ENCODE peak calls at places on chromosome 2, in five cellular contexts. Z is stomach, H is GM12865, P is neural crest cell, Q is left lung. A is an unnamed sample.

GRCh38 chr2:126913329-126913728 is 14.6 kb downstream of the TEX51 start:
- DNase-seq in Z (no peak), H (no peak), P (no peak), Q (no peak), A (no peak)

GRCh38 chr2:72263043-72263780 is 115.5 kb upstream of the CYP26B1 start:
- DNase-seq in Z (no peak), H (no peak), P (no peak), Q (no peak), A (no peak)

GRCh38 chr2:234980476-234981187 is 28.8 kb downstream of the SH3BP4 start:
- DNase-seq in Z (peak), H (no peak), P (no peak), Q (no peak), A (no peak)

GRCh38 chr2:120020554-120020953 is 7.7 kb downstream of the EPB41L5 start:
- DNase-seq in Z (no peak), H (no peak), P (no peak), Q (no peak), A (no peak)

GRCh38 chr2:216698895-216699294 is 3.5 kb upstream of the IGFBP5 start:
- DNase-seq in Z (no peak), H (peak), P (no peak), Q (no peak), A (no peak)

GRCh38 chr2:106107509-106108131 is 86.5 kb downstream of the UXS1 start:
- DNase-seq in Z (no peak), H (peak), P (no peak), Q (no peak), A (no peak)

GRCh38 chr2:60553992-60554648 is 666 bp upstream of the BCL11A start:
- DNase-seq in Z (no peak), H (peak), P (no peak), Q (peak), A (peak)

GRCh38 chr2:58045580-58046334 is 849 bp upstream of the VRK2 start:
- DNase-seq in Z (no peak), H (peak), P (no peak), Q (peak), A (no peak)

GRCh38 chr2:17636989-17637906 is 96.8 kb downstream of the VSNL1 start:
- DNase-seq in Z (no peak), H (no peak), P (no peak), Q (no peak), A (no peak)

GRCh38 chr2:217994776-217995274 is 8.0 kb downstream of the TNS1 start:
- DNase-seq in Z (no peak), H (no peak), P (no peak), Q (no peak), A (no peak)

GRCh38 chr2:7180641-7181370 is 263.6 kb downstream of the RNF144A start:
- DNase-seq in Z (no peak), H (no peak), P (no peak), Q (no peak), A (no peak)

GRCh38 chr2:179793238-179793637 is 68.2 kb downstream of the ZNF385B start:
- DNase-seq in Z (no peak), H (no peak), P (no peak), Q (no peak), A (no peak)

GRCh38 chr2:33531345-33532059 is 55.1 kb downstream of the RASGRP3 start:
- DNase-seq in Z (no peak), H (peak), P (no peak), Q (no peak), A (no peak)

GRCh38 chr2:206981739-206982336 is 42.5 kb downstream of the CPO start:
- DNase-seq in Z (peak), H (peak), P (peak), Q (peak), A (peak)

GRCh38 chr2:70523996-70524965 is 29.3 kb downstream of the TGFA start:
- DNase-seq in Z (peak), H (no peak), P (no peak), Q (peak), A (no peak)

GRCh38 chr2:200966770-200967169 is 3.3 kb upstream of the ORC2 start:
- DNase-seq in Z (no peak), H (peak), P (no peak), Q (no peak), A (no peak)

GRCh38 chr2:29921560-29921915 is at the start of gene ALK:
- DNase-seq in Z (peak), H (peak), P (peak), Q (peak), A (peak)

GRCh38 chr2:151757861-151758260 is 23.6 kb upstream of the NEB start:
- DNase-seq in Z (no peak), H (no peak), P (no peak), Q (no peak), A (no peak)

GRCh38 chr2:83196225-83196624 is 1262.9 kb downstream of the SUCLG1 start:
- DNase-seq in Z (no peak), H (no peak), P (no peak), Q (no peak), A (no peak)

GRCh38 chr2:98764499-98764898 is 33.6 kb upstream of the MGAT4A start:
- DNase-seq in Z (no peak), H (no peak), P (no peak), Q (no peak), A (no peak)

GRCh38 chr2:203936949-203937348 is 386 bp downstream of the ICOS start:
- DNase-seq in Z (no peak), H (no peak), P (no peak), Q (no peak), A (no peak)

GRCh38 chr2:139260052-139260430 is 479.9 kb upstream of the NXPH2 start:
- DNase-seq in Z (no peak), H (no peak), P (no peak), Q (no peak), A (no peak)

GRCh38 chr2:60515751-60516226 is 37.7 kb downstream of the BCL11A start:
- DNase-seq in Z (no peak), H (peak), P (no peak), Q (no peak), A (no peak)

GRCh38 chr2:211944572-211944971 is 594.0 kb downstream of the ERBB4 start:
- DNase-seq in Z (no peak), H (peak), P (no peak), Q (no peak), A (no peak)

GRCh38 chr2:35168351-35168750 is 1187.2 kb upstream of the CRIM1 start:
- DNase-seq in Z (no peak), H (no peak), P (no peak), Q (no peak), A (no peak)

GRCh38 chr2:234961784-234962183 is 10.0 kb downstream of the SH3BP4 start:
- DNase-seq in Z (no peak), H (no peak), P (no peak), Q (no peak), A (no peak)

GRCh38 chr2:208318127-208318526 is 52.1 kb downstream of the PIKFYVE start:
- DNase-seq in Z (no peak), H (no peak), P (no peak), Q (no peak), A (no peak)

GRCh38 chr2:226993171-226993570 is 157.3 kb downstream of the RHBDD1 start:
- DNase-seq in Z (no peak), H (no peak), P (no peak), Q (no peak), A (no peak)

GRCh38 chr2:226991663-226992062 is 155.8 kb downstream of the RHBDD1 start:
- DNase-seq in Z (no peak), H (peak), P (no peak), Q (no peak), A (no peak)

GRCh38 chr2:226995625-226996041 is 159.8 kb downstream of the RHBDD1 start:
- DNase-seq in Z (no peak), H (peak), P (no peak), Q (peak), A (no peak)

GRCh38 chr2:226999676-227000075 is 163.8 kb downstream of the RHBDD1 start:
- DNase-seq in Z (no peak), H (no peak), P (no peak), Q (no peak), A (no peak)

DNA sequence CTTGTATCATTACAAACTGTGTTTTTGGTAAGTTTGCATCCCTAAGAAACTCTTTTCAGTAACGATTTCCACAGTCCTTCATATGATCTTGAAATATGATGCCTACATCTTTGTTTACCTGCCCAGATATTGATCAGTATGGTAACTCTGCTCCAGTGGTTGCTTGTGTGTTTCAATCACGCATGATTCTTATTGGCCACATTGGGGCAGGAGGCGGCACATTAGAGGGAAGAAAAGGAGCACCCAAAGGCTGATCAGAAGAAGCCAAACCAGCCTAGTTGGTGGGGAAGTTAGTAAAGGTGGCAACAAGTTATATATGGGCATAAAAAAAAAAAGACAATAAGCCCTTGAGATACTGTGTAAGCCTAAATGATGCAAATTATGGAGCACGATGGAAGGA is 158.9 kb downstream of the RHBDD1 start:
- DNase-seq in Z (no peak), H (peak), P (no peak), Q (no peak), A (no peak)
- TF ChIP-seq CTCF in Z (no peak), H (peak), P (peak), Q (no peak), A (no peak)

GRCh38 chr2:168510125-168510756 is 54.2 kb downstream of the CERS6 start:
- DNase-seq in Z (no peak), H (no peak), P (no peak), Q (no peak), A (no peak)
- TF ChIP-seq CTCF in Z (no peak), H (no peak), P (no peak), Q (no peak), A (no peak)

GRCh38 chr2:195667974-195668373 is 10.9 kb downstream of the SLC39A10 start:
- DNase-seq in Z (no peak), H (no peak), P (no peak), Q (no peak), A (no peak)
- TF ChIP-seq CTCF in Z (no peak), H (no peak), P (no peak), Q (no peak), A (no peak)

GRCh38 chr2:64832926-64833325 is 156.3 kb upstream of the SLC1A4 start:
- DNase-seq in Z (no peak), H (no peak), P (no peak), Q (no peak), A (no peak)

GRCh38 chr2:64829522-64829921 is 159.7 kb upstream of the SLC1A4 start:
- DNase-seq in Z (no peak), H (no peak), P (no peak), Q (no peak), A (no peak)

GRCh38 chr2:64831977-64832328 is 157.2 kb upstream of the SLC1A4 start:
- DNase-seq in Z (no peak), H (no peak), P (no peak), Q (no peak), A (no peak)

GRCh38 chr2:64826703-64827102 is 162.5 kb upstream of the SLC1A4 start:
- DNase-seq in Z (no peak), H (no peak), P (no peak), Q (no peak), A (no peak)

DNA sequence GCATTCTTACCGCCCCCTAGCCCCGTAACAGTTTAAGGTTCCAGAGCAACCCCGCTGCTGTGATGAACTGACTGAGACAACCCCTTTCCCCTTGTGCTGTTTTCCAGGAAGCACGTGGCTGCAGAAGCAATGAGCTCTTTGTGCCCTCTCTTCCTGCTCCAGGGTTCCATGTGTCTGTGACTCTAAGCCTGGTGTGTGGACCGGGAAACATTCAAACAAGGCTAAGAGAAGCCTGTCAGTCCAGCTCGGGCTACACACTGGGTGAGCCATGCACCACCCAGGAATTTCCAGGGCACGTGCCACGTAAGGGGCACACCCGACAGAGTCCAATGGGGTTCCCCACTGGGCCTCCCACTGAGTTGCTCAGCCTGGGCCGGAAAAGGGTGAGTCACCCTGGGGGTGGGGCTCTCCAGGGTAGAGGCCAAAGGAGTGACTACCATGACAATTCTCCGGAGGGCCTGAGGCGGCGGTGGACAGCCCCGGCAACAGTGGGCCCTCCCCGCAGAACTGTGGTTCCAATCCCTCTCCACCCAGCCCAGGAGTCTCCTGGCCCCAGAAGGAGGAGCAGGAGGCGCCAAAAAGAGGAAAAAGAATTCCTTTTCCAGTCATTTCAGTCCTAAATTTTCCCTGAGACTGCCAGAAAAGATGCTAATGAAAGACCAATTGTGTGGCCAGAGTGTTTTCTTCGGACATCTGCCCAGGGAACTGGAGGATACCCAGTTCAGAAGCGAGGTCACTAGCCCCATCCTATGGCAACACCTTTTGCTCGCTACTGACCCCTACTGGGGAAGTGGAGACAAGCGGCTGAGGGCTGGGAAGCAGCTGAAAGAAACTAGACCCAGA is 157.8 kb upstream of the SLC1A4 start:
- DNase-seq in Z (peak), H (peak), P (peak), Q (peak), A (peak)
- TF ChIP-seq CTCF in Z (peak), H (peak), P (peak), Q (peak), A (peak)

DNA sequence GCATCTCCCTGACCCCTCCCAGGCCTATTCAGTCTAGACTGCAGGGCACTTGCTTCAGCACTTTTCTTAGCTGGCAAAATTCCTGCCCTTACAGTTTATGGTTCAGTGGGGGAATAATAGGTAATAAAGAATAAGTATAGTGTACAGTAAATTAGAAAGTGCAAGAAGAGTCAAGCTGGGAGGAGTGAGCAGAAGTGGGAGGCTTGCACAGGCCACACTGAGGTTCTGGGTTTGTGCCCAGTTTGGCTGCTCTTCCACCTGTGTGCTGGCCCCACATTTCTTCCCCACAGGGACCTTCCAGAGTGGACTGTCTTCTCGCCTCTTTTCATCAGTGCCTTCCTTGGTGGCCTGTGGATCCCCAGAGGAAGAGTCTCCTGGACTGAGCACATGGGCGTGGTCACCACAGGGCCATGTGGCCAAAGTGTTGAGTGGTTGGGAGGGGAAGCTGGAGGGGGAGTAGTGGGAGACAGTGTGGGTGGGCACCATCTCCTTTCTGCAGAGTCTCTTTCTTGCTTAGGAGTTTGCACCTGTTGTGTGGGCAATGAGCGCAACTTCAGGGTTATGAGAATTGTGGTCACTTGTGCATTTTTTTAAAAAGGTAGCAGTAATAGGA is 128.6 kb upstream of the ZSWIM2 start:
- DNase-seq in Z (no peak), H (peak), P (no peak), Q (no peak), A (no peak)
- TF ChIP-seq CTCF in Z (no peak), H (no peak), P (no peak), Q (no peak), A (no peak)

GRCh38 chr2:181231886-181232644 is 225.1 kb upstream of the ITGA4 start:
- DNase-seq in Z (no peak), H (no peak), P (no peak), Q (no peak), A (no peak)
- TF ChIP-seq CTCF in Z (no peak), H (no peak), P (no peak), Q (no peak), A (no peak)

GRCh38 chr2:43157506-43158232 is 68.7 kb downstream of the ZFP36L2 start:
- DNase-seq in Z (no peak), H (no peak), P (no peak), Q (peak), A (no peak)
- TF ChIP-seq CTCF in Z (no peak), H (no peak), P (no peak), Q (no peak), A (no peak)

GRCh38 chr2:168448980-168449379 is 7.1 kb upstream of the CERS6 start:
- DNase-seq in Z (no peak), H (no peak), P (no peak), Q (no peak), A (no peak)

GRCh38 chr2:168441214-168441872 is 14.7 kb upstream of the CERS6 start:
- DNase-seq in Z (no peak), H (no peak), P (no peak), Q (no peak), A (no peak)

GRCh38 chr2:168445960-168446359 is 10.1 kb upstream of the CERS6 start:
- DNase-seq in Z (no peak), H (no peak), P (no peak), Q (no peak), A (no peak)

GRCh38 chr2:168439536-168439935 is 16.5 kb upstream of the CERS6 start:
- DNase-seq in Z (no peak), H (no peak), P (no peak), Q (no peak), A (no peak)

GRCh38 chr2:168443818-168444217 is 12.3 kb upstream of the CERS6 start:
- DNase-seq in Z (no peak), H (no peak), P (no peak), Q (no peak), A (no peak)
- TF ChIP-seq CTCF in Z (peak), H (no peak), P (no peak), Q (no peak), A (no peak)